ENCODE peak calls at places on chromosomes 4 and X, in six cellular contexts. O, Z, Y, Q, N and B are unnamed samples. For H3K9me3, the result is how much of the 10 kb centered on the place peaks cover.

GRCh38 chr4:48175328-48175727 is 41.3 kb upstream of the TXK start:
- DNase-seq in O (no peak), Z (no peak), Y (no peak), Q (no peak), N (no peak), B (no peak)

GRCh38 chr4:108213308-108213707 is 44.6 kb upstream of the LEF1 start:
- DNase-seq in O (no peak), Z (no peak), Y (no peak), Q (no peak), N (no peak), B (no peak)

GRCh38 chr4:38328963-38329729 is 334.9 kb upstream of the KLF3 start:
- DNase-seq in O (no peak), Z (no peak), Y (no peak), Q (no peak), N (peak), B (no peak)

GRCh38 chr4:175456131-175456530 is 355.9 kb downstream of the GPM6A start:
- DNase-seq in O (no peak), Z (no peak), Y (no peak), Q (no peak), N (no peak), B (no peak)

GRCh38 chrX:9788908-9789307 is 2.7 kb downstream of the SHROOM2 start:
- DNase-seq in O (no peak), Z (peak), Y (no peak), Q (peak), N (peak), B (no peak)

GRCh38 chr4:69823481-69824186 is 36.3 kb downstream of the SULT1E1 start:
- DNase-seq in O (no peak), Z (peak), Y (no peak), Q (peak), N (peak), B (no peak)

GRCh38 chr4:156607198-156607498 is 364.5 kb downstream of the PDGFC start:
- DNase-seq in O (no peak), Z (no peak), Y (no peak), Q (no peak), N (no peak), B (no peak)

GRCh38 chr4:139890810-139891209 is 225.2 kb downstream of the MGST2 start:
- DNase-seq in O (no peak), Z (peak), Y (no peak), Q (peak), N (peak), B (no peak)

GRCh38 chr4:16329132-16329796 is 103.0 kb upstream of the TAPT1 start:
- DNase-seq in O (no peak), Z (peak), Y (no peak), Q (peak), N (no peak), B (no peak)

GRCh38 chr4:8581094-8581861 is 1.1 kb downstream of the GPR78 start:
- DNase-seq in O (peak), Z (no peak), Y (no peak), Q (no peak), N (no peak), B (no peak)

GRCh38 chr4:7355795-7356194 is 78.9 kb downstream of the PSAPL1 start:
- DNase-seq in O (peak), Z (no peak), Y (no peak), Q (no peak), N (no peak), B (no peak)

GRCh38 chrX:29662759-29663503 is 552.4 kb upstream of the MAGEB2 start:
- DNase-seq in O (no peak), Z (peak), Y (no peak), Q (peak), N (peak), B (no peak)

GRCh38 chr4:40915318-40916217 is 165.8 kb downstream of the NSUN7 start:
- DNase-seq in O (no peak), Z (no peak), Y (no peak), Q (peak), N (no peak), B (no peak)

GRCh38 chrX:129472116-129472515 is 51.2 kb downstream of the SMARCA1 start:
- DNase-seq in O (no peak), Z (no peak), Y (no peak), Q (peak), N (peak), B (no peak)

GRCh38 chrX:7334253-7334935 is 186.4 kb upstream of the PUDP start:
- DNase-seq in O (no peak), Z (peak), Y (no peak), Q (peak), N (peak), B (no peak)

GRCh38 chrX:120350458-120351138 is 11.3 kb upstream of the ATP1B4 start:
- DNase-seq in O (no peak), Z (no peak), Y (no peak), Q (no peak), N (no peak), B (no peak)

GRCh38 chr4:109959195-109959594 is 46.5 kb downstream of the EGF start:
- DNase-seq in O (no peak), Z (no peak), Y (no peak), Q (no peak), N (no peak), B (no peak)

GRCh38 chrX:105821471-105822081 is 763 bp upstream of the NRK start:
- DNase-seq in O (no peak), Z (peak), Y (no peak), Q (no peak), N (peak), B (no peak)

GRCh38 chrX:84336646-84337045 is 148.6 kb upstream of the RPS6KA6 start:
- DNase-seq in O (no peak), Z (peak), Y (no peak), Q (no peak), N (no peak), B (no peak)

GRCh38 chrX:29687687-29688086 is 527.7 kb upstream of the MAGEB2 start:
- DNase-seq in O (no peak), Z (peak), Y (no peak), Q (peak), N (peak), B (no peak)

GRCh38 chrX:45164021-45164621 is 36.6 kb downstream of the DIPK2B start:
- DNase-seq in O (no peak), Z (peak), Y (peak), Q (no peak), N (no peak), B (no peak)

GRCh38 chr4:112282860-112283667 is 2.6 kb downstream of the TIFA start:
- DNase-seq in O (no peak), Z (no peak), Y (no peak), Q (no peak), N (no peak), B (no peak)

GRCh38 chr4:11635336-11635735 is 206.6 kb upstream of the HS3ST1 start:
- DNase-seq in O (no peak), Z (peak), Y (no peak), Q (no peak), N (peak), B (no peak)

GRCh38 chr4:3387943-3388348 is 53.8 kb upstream of the HGFAC start:
- DNase-seq in O (peak), Z (peak), Y (peak), Q (peak), N (peak), B (no peak)

GRCh38 chrX:43643662-43644061 is 12.4 kb upstream of the MAOA start:
- DNase-seq in O (no peak), Z (no peak), Y (no peak), Q (no peak), N (no peak), B (no peak)

GRCh38 chr4:98260047-98260578 is 1.1 kb upstream of the RAP1GDS1 start:
- DNase-seq in O (peak), Z (no peak), Y (peak), Q (no peak), N (peak), B (peak)

GRCh38 chr4:128358903-128359260 is 71.3 kb upstream of the PGRMC2 start:
- DNase-seq in O (no peak), Z (no peak), Y (no peak), Q (peak), N (no peak), B (no peak)

GRCh38 chrX:43631841-43632240 is 24.3 kb upstream of the MAOA start:
- DNase-seq in O (no peak), Z (no peak), Y (no peak), Q (no peak), N (no peak), B (no peak)

GRCh38 chr4:36226430-36227227 is 17.7 kb downstream of the ARAP2 start:
- DNase-seq in O (no peak), Z (no peak), Y (no peak), Q (no peak), N (no peak), B (no peak)

GRCh38 chr4:26854701-26855100 is 5.9 kb upstream of the STIM2 start:
- DNase-seq in O (no peak), Z (no peak), Y (no peak), Q (no peak), N (no peak), B (no peak)

GRCh38 chrX:134570899-134571298 is 87.4 kb downstream of the PLAC1 start:
- DNase-seq in O (no peak), Z (no peak), Y (no peak), Q (no peak), N (no peak), B (no peak)

GRCh38 chr4:31692407-31692940 is 972.3 kb downstream of the PCDH7 start:
- DNase-seq in O (no peak), Z (peak), Y (no peak), Q (no peak), N (no peak), B (no peak)

GRCh38 chr4:113419631-113420030 is 341.9 kb downstream of the CAMK2D start:
- DNase-seq in O (no peak), Z (no peak), Y (no peak), Q (peak), N (no peak), B (no peak)

GRCh38 chrX:38975368-38975767 is 174.1 kb downstream of the MID1IP1 start:
- DNase-seq in O (no peak), Z (peak), Y (no peak), Q (no peak), N (no peak), B (no peak)

GRCh38 chr4:163666335-163666888 is 171.9 kb downstream of the TMA16 start:
- DNase-seq in O (no peak), Z (no peak), Y (no peak), Q (no peak), N (no peak), B (no peak)
- H3K9me3 ChIP-seq in O (under half), Z (under half), Y (under half), Q (under half), N (under half), B (under half)

DNA sequence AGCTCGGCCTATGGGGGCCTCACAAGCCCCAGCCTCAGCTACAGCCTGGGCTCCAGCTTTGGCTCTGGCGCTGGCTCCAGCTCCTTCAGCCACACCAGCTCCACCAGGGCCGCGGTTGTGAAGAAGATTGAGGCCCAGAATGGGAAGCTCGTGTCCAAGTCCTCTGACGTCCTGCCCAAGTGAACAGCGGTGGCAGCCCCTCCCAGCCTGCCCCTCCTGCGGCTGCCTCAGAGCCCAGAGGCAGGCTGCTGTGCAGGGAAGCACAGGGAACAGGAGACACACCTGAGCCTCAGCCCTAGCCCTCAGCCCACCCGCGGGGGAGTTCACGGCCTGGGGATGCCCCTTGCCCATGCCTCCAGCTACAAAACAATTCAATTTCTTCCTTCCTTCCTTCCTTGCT is 75.7 kb upstream of the ZXDA start:
- DNase-seq in O (no peak), Z (no peak), Y (no peak), Q (no peak), N (no peak), B (no peak)
- H3K9me3 ChIP-seq in O (under half), Z (under half), Y (under half), Q (under half), N (under half), B (under half)

GRCh38 chr4:123052007-123052406 is 129.6 kb upstream of the NUDT6 start:
- DNase-seq in O (no peak), Z (no peak), Y (no peak), Q (no peak), N (no peak), B (no peak)
- H3K9me3 ChIP-seq in O (under half), Z (under half), Y (half or more), Q (under half), N (under half), B (under half)

DNA sequence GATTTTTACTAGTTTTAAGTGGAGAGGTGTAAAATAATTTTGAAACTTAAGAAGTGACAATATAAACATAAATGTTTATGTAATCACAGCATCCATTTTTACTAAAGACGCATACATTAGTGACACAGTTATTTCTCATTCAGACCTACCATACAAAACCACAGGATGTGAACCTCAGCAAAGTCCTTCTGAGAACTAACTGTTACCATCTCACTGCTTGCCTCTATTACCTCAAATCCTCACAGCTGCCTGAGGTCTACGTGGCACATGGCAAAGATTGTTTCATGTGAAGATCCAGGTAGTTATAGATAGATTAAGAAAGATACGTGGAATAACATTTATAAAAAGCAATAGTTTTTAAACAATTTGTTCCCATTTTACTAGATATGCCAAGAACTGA is 189.0 kb downstream of the SLITRK2 start:
- DNase-seq in O (no peak), Z (no peak), Y (no peak), Q (no peak), N (no peak), B (no peak)
- H3K9me3 ChIP-seq in O (under half), Z (under half), Y (under half), Q (under half), N (under half), B (under half)

GRCh38 chr4:52982246-52982950 is 120.3 kb downstream of the RASL11B start:
- DNase-seq in O (no peak), Z (peak), Y (no peak), Q (peak), N (peak), B (no peak)
- H3K9me3 ChIP-seq in O (under half), Z (under half), Y (under half), Q (under half), N (under half), B (under half)

DNA sequence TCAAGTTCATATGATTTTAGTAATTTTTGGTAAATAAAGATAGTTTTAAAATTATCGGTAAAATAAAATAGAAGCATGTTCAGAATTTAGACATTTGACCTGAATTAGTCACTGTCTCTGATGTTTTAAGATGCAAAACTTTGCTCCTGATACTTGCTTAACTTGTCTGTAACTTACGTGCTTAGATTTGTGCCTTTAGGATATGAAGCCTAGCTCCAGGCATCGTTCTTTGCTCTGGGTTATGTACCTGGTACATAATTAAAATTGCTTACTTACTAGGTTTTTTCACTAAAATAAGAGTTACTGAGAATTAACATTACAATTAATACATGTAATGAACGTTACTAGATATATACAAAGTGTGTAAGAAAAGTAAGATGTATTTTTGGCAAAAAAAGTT is 24.9 kb upstream of the AADAT start:
- DNase-seq in O (no peak), Z (no peak), Y (no peak), Q (no peak), N (peak), B (no peak)
- H3K9me3 ChIP-seq in O (under half), Z (under half), Y (under half), Q (under half), N (under half), B (under half)

GRCh38 chr4:67658302-67658701 is 42.7 kb downstream of the UBA6 start:
- DNase-seq in O (no peak), Z (no peak), Y (no peak), Q (no peak), N (no peak), B (no peak)
- H3K9me3 ChIP-seq in O (under half), Z (under half), Y (under half), Q (under half), N (under half), B (under half)

GRCh38 chr4:256492-256891 is 48.8 kb downstream of the ZNF732 start:
- DNase-seq in O (no peak), Z (no peak), Y (no peak), Q (no peak), N (no peak), B (no peak)

GRCh38 chr4:252065-252601 is 53.1 kb downstream of the ZNF732 start:
- DNase-seq in O (no peak), Z (no peak), Y (no peak), Q (no peak), N (no peak), B (no peak)

GRCh38 chr4:253936-254756 is 51.1 kb downstream of the ZNF732 start:
- DNase-seq in O (no peak), Z (no peak), Y (no peak), Q (no peak), N (no peak), B (no peak)
- H3K9me3 ChIP-seq in O (half or more), Z (under half), Y (half or more), Q (under half), N (under half), B (under half)